ENCODE peak calls at places on chromosome 11, in four cellular contexts. O, S, R and C are unnamed samples.

GRCh38 chr11:95337972-95338429 is 107.0 kb upstream of the SESN3 start:
- ATAC-seq in R (peak; percentile 28), O (no peak), S (peak; percentile 89), C (no peak)

GRCh38 chr11:126181939-126182730 is 29.3 kb downstream of the RPUSD4 start:
- ATAC-seq in O (no peak), R (peak; percentile 52), S (no peak), C (no peak)

GRCh38 chr11:66243816-66244215 is 24.6 kb upstream of the RAB1B start:
- ATAC-seq in O (no peak), S (no peak), R (no peak), C (no peak)

GRCh38 chr11:42407379-42407778 is 904.4 kb upstream of the API5 start:
- ATAC-seq in R (no peak), O (no peak), S (no peak), C (peak; percentile 19)

GRCh38 chr11:60634151-60634550 is 65.3 kb upstream of the MS4A8 start:
- ATAC-seq in S (no peak), O (no peak), R (peak; percentile 79), C (no peak)

GRCh38 chr11:102615894-102616432 is 9.2 kb downstream of the MMP20 start:
- ATAC-seq in O (peak; percentile 65), S (no peak), R (peak; percentile 28), C (no peak)

GRCh38 chr11:114147389-114148382 is 88.2 kb downstream of the ZBTB16 start:
- ATAC-seq in R (peak; percentile 85), S (no peak), O (no peak), C (peak; percentile 61)

GRCh38 chr11:114678125-114679036 is at the start of gene NXPE2:
- ATAC-seq in S (no peak), O (no peak), R (no peak), C (peak; percentile 77)

GRCh38 chr11:47587733-47588326 is 1.4 kb downstream of the FAM180B start:
- ATAC-seq in O (peak; percentile 64), R (no peak), S (peak; percentile 64), C (peak; percentile 49)

GRCh38 chr11:69297926-69298777 is 4.2 kb downstream of the MYEOV start:
- ATAC-seq in R (peak; percentile 17), S (peak; percentile 79), O (peak; percentile 31), C (peak; percentile 61)

GRCh38 chr11:117488996-117489952 is 161.6 kb downstream of the CEP164 start:
- ATAC-seq in S (no peak), R (no peak), O (no peak), C (no peak)

GRCh38 chr11:83007909-83008580 is 63.7 kb downstream of the RAB30 start:
- ATAC-seq in O (peak; percentile 96), S (peak; percentile 66), R (peak; percentile 97), C (no peak)

GRCh38 chr11:60942970-60943565 is 8.9 kb downstream of the SLC15A3 start:
- ATAC-seq in S (no peak), O (no peak), R (no peak), C (no peak)

GRCh38 chr11:4626207-4627105 is 10.8 kb upstream of the OR51D1 start:
- ATAC-seq in S (no peak), O (peak; percentile 69), R (peak; percentile 96), C (no peak)

GRCh38 chr11:44755553-44756505 is 29.1 kb downstream of the TSPAN18 start:
- ATAC-seq in S (no peak), R (no peak), O (no peak), C (peak; percentile 15)

GRCh38 chr11:73795925-73796632 is 8.4 kb downstream of the MRPL48 start:
- ATAC-seq in O (no peak), R (peak; percentile 38), S (peak; percentile 52), C (no peak)

GRCh38 chr11:129938764-129939163 is 43.4 kb upstream of the NFRKB start:
- ATAC-seq in O (no peak), S (no peak), R (no peak), C (no peak)

GRCh38 chr11:129937592-129938238 is 42.3 kb upstream of the NFRKB start:
- ATAC-seq in R (no peak), S (no peak), O (no peak), C (no peak)

GRCh38 chr11:129933866-129934265 is 38.5 kb upstream of the NFRKB start:
- ATAC-seq in S (no peak), O (no peak), R (no peak), C (no peak)

GRCh38 chr11:129933262-129933661 is 37.9 kb upstream of the NFRKB start:
- ATAC-seq in S (no peak), O (no peak), R (no peak), C (no peak)

DNA sequence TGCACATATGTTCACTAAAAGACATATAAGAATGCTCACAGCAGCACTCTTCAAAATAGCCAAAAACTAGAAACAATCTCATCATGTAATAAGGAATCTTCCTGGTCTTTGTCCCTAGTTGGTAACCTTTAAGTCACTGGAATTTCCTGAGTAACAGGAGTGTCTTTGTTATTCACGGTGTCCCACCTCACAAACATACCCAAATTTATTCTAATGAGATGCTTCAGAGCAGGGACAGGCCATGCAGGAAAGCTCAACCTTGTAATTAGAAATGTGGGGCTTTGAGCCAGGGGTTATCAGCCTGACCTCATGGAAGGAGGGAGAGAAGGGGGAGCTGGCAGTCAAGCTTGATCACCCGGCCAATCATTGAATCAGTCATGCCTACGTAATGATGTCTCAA is 40.3 kb upstream of the NFRKB start:
- ATAC-seq in R (no peak), O (no peak), S (no peak), C (no peak)
- TF ChIP-seq EP300 in R (no peak), O (no peak), S (no peak), C (no peak)

GRCh38 chr11:119196833-119197483 is 9.2 kb upstream of the CBL start:
- ATAC-seq in R (peak; percentile 95), O (peak; percentile 82), S (peak; percentile 92), C (peak; percentile 94)
- TF ChIP-seq POLR2AphosphoS5 in R (no peak), O (no peak), S (no peak), C (no peak)

DNA sequence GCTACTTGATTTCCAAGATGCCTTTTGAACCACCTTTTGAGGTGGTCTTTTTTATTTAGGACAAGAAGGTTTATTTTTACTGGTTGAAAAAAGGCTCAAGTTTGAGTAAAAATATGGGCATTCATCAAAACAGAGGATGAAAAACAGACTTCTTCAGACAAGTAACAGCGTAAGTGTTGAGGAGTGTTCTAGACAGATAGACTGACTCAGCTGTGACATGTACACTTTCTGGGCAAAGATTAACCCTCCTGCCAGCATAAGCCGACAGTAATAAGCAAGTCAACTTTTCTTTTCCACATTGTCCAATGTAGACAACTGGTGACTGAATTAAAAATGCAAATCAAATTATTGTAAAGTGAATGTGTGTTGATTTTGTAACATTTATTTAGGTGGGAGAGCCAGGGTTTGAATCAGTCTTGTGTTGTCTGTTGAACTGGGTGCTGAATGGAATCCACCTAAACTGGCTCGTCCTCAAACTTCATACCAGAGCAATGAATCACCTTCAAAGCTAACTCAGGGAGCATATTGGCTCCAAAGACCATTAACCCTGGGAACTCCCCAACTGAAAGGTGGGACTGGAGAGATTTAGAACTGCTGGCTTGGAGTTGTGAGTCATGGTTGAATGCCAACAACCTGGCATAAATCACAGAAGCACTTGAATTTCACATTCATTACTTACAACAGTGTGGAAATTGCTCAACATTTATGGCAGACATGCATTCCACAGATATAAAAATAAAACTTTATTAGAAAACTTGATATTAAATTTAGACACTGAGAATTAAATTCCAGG is 377.0 kb downstream of the ETS1 start:
- ATAC-seq in S (peak; percentile 78), R (no peak), O (peak; percentile 65), C (peak; percentile 89)
- TF ChIP-seq EP300 in S (no peak), R (no peak), O (no peak), C (no peak)

GRCh38 chr11:19646308-19646707 is 66.3 kb upstream of the NAV2 start:
- ATAC-seq in S (no peak), R (no peak), O (no peak), C (no peak)
- TF ChIP-seq POLR2AphosphoS5 in S (no peak), R (no peak), O (no peak), C (no peak)

DNA sequence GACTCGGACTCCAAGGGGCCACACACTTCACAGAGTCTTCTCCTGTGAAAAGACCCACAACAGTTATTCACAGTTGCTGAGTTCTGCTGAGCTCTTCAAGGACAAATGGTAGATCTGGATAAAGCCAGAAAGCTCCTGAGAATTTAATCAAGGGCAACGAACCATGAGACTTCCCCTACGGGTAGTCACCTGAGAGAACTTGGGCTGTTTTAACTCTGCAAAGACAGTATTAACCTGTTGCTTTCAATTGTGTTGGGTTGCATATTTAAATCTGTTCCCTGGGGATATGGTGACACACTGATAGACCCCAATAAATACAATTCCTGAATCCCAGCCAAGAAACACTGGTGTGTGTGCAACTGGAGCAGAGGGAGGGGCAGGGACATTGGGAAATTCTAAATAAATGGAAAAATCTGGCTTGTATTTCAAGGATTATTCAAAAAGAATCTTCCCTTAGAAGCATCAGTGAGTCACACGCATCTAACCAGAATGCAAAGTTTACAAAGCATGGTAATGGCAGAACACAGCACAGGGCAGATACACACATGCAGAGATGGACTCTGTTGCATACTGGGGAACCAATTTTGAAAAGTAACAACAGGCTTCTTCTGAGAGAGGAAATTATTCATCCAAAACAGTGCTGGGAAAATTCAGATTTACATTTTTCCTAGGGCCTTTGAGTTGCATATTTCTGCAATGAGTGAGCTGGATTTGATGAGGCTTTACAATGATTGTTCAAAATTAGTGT is 4.0 kb downstream of the KCNJ1 start:
- ATAC-seq in S (no peak), O (no peak), R (no peak), C (no peak)
- TF ChIP-seq EP300 in S (no peak), O (no peak), R (no peak), C (no peak)

DNA sequence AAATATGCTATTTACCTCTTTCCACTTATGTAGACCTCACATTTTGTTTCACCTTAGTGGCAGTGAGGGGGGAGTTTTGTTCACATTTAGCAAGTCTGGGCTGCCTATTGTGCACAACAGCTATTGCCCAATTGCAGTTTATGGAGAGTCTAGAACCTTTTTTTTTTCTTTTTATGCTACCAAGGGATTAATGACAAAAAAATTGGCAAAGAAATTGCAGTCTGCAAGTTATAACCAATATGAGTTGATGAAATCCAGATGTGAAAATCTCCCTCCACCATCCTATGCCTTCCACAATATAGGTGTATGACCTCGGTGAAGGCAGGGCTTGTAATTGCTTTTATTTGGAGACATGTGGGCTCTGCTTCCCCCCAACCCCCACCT is 120.6 kb upstream of the SLC5A12 start:
- ATAC-seq in O (no peak), S (no peak), R (no peak), C (peak; percentile 65)
- TF ChIP-seq POLR2AphosphoS5 in O (no peak), S (no peak), R (no peak), C (no peak)